ENCODE peak calls at places on chromosome 21, in four cellular contexts. One of them, this sample, is unnamed.

GRCh38 chr21:25515484-25516405 is 91.5 kb downstream of the MRPL39 start:
- DNase-seq in GM03348: peak
- DNase-seq in SIG-M5: no peak
- DNase-seq in thoracic aorta: no peak
- DNase-seq in this sample: peak

GRCh38 chr21:27306821-27307746 is 340.2 kb upstream of the ADAMTS5 start:
- DNase-seq in GM03348: no peak
- DNase-seq in SIG-M5: no peak
- DNase-seq in thoracic aorta: no peak
- DNase-seq in this sample: peak

GRCh38 chr21:33427051-33427450 is 23.8 kb downstream of the IFNGR2 start:
- DNase-seq in GM03348: no peak
- DNase-seq in SIG-M5: no peak
- DNase-seq in thoracic aorta: no peak
- DNase-seq in this sample: no peak

GRCh38 chr21:32203877-32204480 is 74.9 kb downstream of the MIS18A start:
- DNase-seq in GM03348: no peak
- DNase-seq in SIG-M5: no peak
- DNase-seq in thoracic aorta: no peak
- DNase-seq in this sample: no peak

GRCh38 chr21:42636535-42636914 is 16.9 kb upstream of the PDE9A start:
- DNase-seq in GM03348: peak
- DNase-seq in SIG-M5: no peak
- DNase-seq in thoracic aorta: no peak
- DNase-seq in this sample: peak

GRCh38 chr21:33685613-33686197 is 43.4 kb downstream of the ITSN1 start:
- DNase-seq in GM03348: peak
- DNase-seq in SIG-M5: no peak
- DNase-seq in thoracic aorta: no peak
- DNase-seq in this sample: peak

GRCh38 chr21:44267655-44268142 is 6.0 kb upstream of the DNMT3L start:
- DNase-seq in GM03348: no peak
- DNase-seq in SIG-M5: no peak
- DNase-seq in thoracic aorta: no peak
- DNase-seq in this sample: no peak

GRCh38 chr21:19321688-19322087 is 918.1 kb upstream of the TMPRSS15 start:
- DNase-seq in GM03348: no peak
- DNase-seq in SIG-M5: no peak
- DNase-seq in thoracic aorta: no peak
- DNase-seq in this sample: no peak

GRCh38 chr21:35026153-35026499 is 23.0 kb downstream of the RUNX1 start:
- DNase-seq in GM03348: no peak
- DNase-seq in SIG-M5: no peak
- DNase-seq in thoracic aorta: no peak
- DNase-seq in this sample: no peak

GRCh38 chr21:44872568-44873355 is 728 bp downstream of the PTTG1IP start:
- DNase-seq in GM03348: peak
- DNase-seq in SIG-M5: no peak
- DNase-seq in thoracic aorta: peak
- DNase-seq in this sample: no peak

GRCh38 chr21:27713159-27714109 is 746.5 kb upstream of the ADAMTS5 start:
- DNase-seq in GM03348: no peak
- DNase-seq in SIG-M5: no peak
- DNase-seq in thoracic aorta: no peak
- DNase-seq in this sample: peak

GRCh38 chr21:39842741-39843146 is 24.5 kb upstream of the PCP4 start:
- DNase-seq in GM03348: no peak
- DNase-seq in SIG-M5: no peak
- DNase-seq in thoracic aorta: no peak
- DNase-seq in this sample: no peak

GRCh38 chr21:16423921-16424320 is 694.1 kb downstream of the USP25 start:
- DNase-seq in GM03348: no peak
- DNase-seq in SIG-M5: no peak
- DNase-seq in thoracic aorta: no peak
- DNase-seq in this sample: no peak

GRCh38 chr21:35565204-35565611 is 495.1 kb downstream of the SETD4 start:
- DNase-seq in GM03348: peak
- DNase-seq in SIG-M5: peak
- DNase-seq in thoracic aorta: peak
- DNase-seq in this sample: peak

GRCh38 chr21:36235058-36235582 is 78.5 kb downstream of the DOP1B start:
- DNase-seq in GM03348: no peak
- DNase-seq in SIG-M5: no peak
- DNase-seq in thoracic aorta: no peak
- DNase-seq in this sample: no peak

GRCh38 chr21:40120944-40121575 is 253.8 kb downstream of the PCP4 start:
- DNase-seq in GM03348: no peak
- DNase-seq in SIG-M5: no peak
- DNase-seq in thoracic aorta: no peak
- DNase-seq in this sample: no peak

GRCh38 chr21:32520885-32521735 is 64.2 kb downstream of the TCP10L start:
- DNase-seq in GM03348: peak
- DNase-seq in SIG-M5: peak
- DNase-seq in thoracic aorta: peak
- DNase-seq in this sample: peak

GRCh38 chr21:25400427-25400826 is 206.9 kb downstream of the MRPL39 start:
- DNase-seq in GM03348: no peak
- DNase-seq in SIG-M5: no peak
- DNase-seq in thoracic aorta: no peak
- DNase-seq in this sample: no peak

GRCh38 chr21:31343680-31344480 is at the start of gene TIAM1:
- DNase-seq in GM03348: peak
- DNase-seq in SIG-M5: no peak
- DNase-seq in thoracic aorta: peak
- DNase-seq in this sample: peak

GRCh38 chr21:26958792-26959191 is 8.1 kb downstream of the ADAMTS5 start:
- DNase-seq in GM03348: no peak
- DNase-seq in SIG-M5: no peak
- DNase-seq in thoracic aorta: no peak
- DNase-seq in this sample: no peak

GRCh38 chr21:19607983-19608668 is 1204.5 kb upstream of the TMPRSS15 start:
- DNase-seq in GM03348: no peak
- DNase-seq in SIG-M5: no peak
- DNase-seq in thoracic aorta: no peak
- DNase-seq in this sample: peak

GRCh38 chr21:46057111-46057709 is 40.7 kb upstream of the COL6A2 start:
- DNase-seq in GM03348: no peak
- DNase-seq in SIG-M5: no peak
- DNase-seq in thoracic aorta: no peak
- DNase-seq in this sample: no peak

GRCh38 chr21:45455321-45456013 is 50.5 kb downstream of the COL18A1 start:
- DNase-seq in GM03348: peak
- DNase-seq in SIG-M5: no peak
- DNase-seq in thoracic aorta: no peak
- DNase-seq in this sample: peak

GRCh38 chr21:32844653-32845443 is 73.3 kb upstream of the PAXBP1 start:
- DNase-seq in GM03348: peak
- DNase-seq in SIG-M5: peak
- DNase-seq in thoracic aorta: peak
- DNase-seq in this sample: peak

GRCh38 chr21:34707876-34708325 is 39.1 kb downstream of the CLIC6 start:
- DNase-seq in GM03348: no peak
- DNase-seq in SIG-M5: no peak
- DNase-seq in thoracic aorta: no peak
- DNase-seq in this sample: no peak

GRCh38 chr21:35674272-35674671 is 386.1 kb downstream of the SETD4 start:
- DNase-seq in GM03348: no peak
- DNase-seq in SIG-M5: no peak
- DNase-seq in thoracic aorta: no peak
- DNase-seq in this sample: no peak

GRCh38 chr21:15221799-15222386 is 157.1 kb upstream of the NRIP1 start:
- DNase-seq in GM03348: peak
- DNase-seq in SIG-M5: peak
- DNase-seq in thoracic aorta: peak
- DNase-seq in this sample: peak

GRCh38 chr21:39956586-39956985 is 89.3 kb downstream of the PCP4 start:
- DNase-seq in GM03348: no peak
- DNase-seq in SIG-M5: no peak
- DNase-seq in thoracic aorta: no peak
- DNase-seq in this sample: no peak

GRCh38 chr21:34092241-34092921 is 19.0 kb downstream of the MRPS6 start:
- DNase-seq in GM03348: no peak
- DNase-seq in SIG-M5: no peak
- DNase-seq in thoracic aorta: no peak
- DNase-seq in this sample: no peak

This sample was measured in fibroblast of gingiva.